ENCODE peak calls at places on chromosomes 12 and 14, in five cellular contexts. K is neural progenitor cell, Q is spleen, G is testis, Y is ovary. A is an unnamed sample.

GRCh38 chr14:69153848-69154208 is 909 bp upstream of the DCAF5 start:
- DNase-seq in G (peak; percentile 57), Y (peak; percentile 34), Q (peak; percentile 76), K (peak; percentile 36), A (no peak)

GRCh38 chr12:10750385-10750727 is 27.2 kb upstream of the YBX3 start:
- DNase-seq in G (no peak), Y (no peak), K (no peak), Q (no peak), A (no peak)

GRCh38 chr14:71022939-71023338 is 115.7 kb downstream of the PCNX1 start:
- DNase-seq in K (no peak), Q (no peak), Y (no peak), G (no peak), A (no peak)

GRCh38 chr14:20750194-20750593 is 4.5 kb downstream of the EDDM3A start:
- DNase-seq in G (no peak), Y (no peak), Q (no peak), K (no peak), A (no peak)

GRCh38 chr14:51401272-51401671 is 161.2 kb downstream of the TMX1 start:
- DNase-seq in Q (no peak), Y (no peak), G (no peak), K (no peak), A (no peak)

GRCh38 chr12:19161251-19161650 is 31.7 kb downstream of the PLEKHA5 start:
- DNase-seq in K (no peak), Y (no peak), Q (no peak), G (no peak), A (no peak)

GRCh38 chr12:124684971-124685688 is 117.7 kb upstream of the NCOR2 start:
- DNase-seq in Y (peak; percentile 67), K (no peak), G (peak; percentile 56), Q (no peak), A (no peak)

GRCh38 chr14:100972134-100972905 is 68.8 kb upstream of the RTL1 start:
- DNase-seq in K (no peak), G (no peak), Q (no peak), Y (no peak), A (no peak)

GRCh38 chr12:19709889-19710288 is 270.6 kb downstream of the AEBP2 start:
- DNase-seq in Y (no peak), Q (no peak), K (no peak), G (no peak), A (no peak)

GRCh38 chr14:102182190-102182589 is 42.5 kb downstream of the WDR20 start:
- DNase-seq in Y (no peak), Q (no peak), G (no peak), K (no peak), A (no peak)

GRCh38 chr14:78403278-78403815 is 233.2 kb downstream of the NRXN3 start:
- DNase-seq in K (peak; percentile 5), Q (no peak), G (no peak), Y (no peak), A (no peak)

GRCh38 chr14:99670361-99671229 is 13.5 kb upstream of the CYP46A1 start:
- DNase-seq in K (no peak), G (no peak), Y (no peak), Q (no peak), A (no peak)

GRCh38 chr12:3898751-3899150 is 25.6 kb upstream of the PARP11 start:
- DNase-seq in K (no peak), G (no peak), Y (no peak), Q (no peak), A (no peak)

GRCh38 chr14:50978888-50979287 is 34.6 kb upstream of the PYGL start:
- DNase-seq in K (no peak), Y (no peak), G (no peak), Q (no peak), A (no peak)

GRCh38 chr12:80419660-80420059 is 24.4 kb upstream of the PTPRQ start:
- DNase-seq in G (no peak), K (no peak), Y (no peak), Q (no peak), A (no peak)

GRCh38 chr12:124441443-124442190 is 125.8 kb downstream of the NCOR2 start:
- DNase-seq in Q (no peak), K (no peak), Y (no peak), G (no peak), A (no peak)

GRCh38 chr14:67400434-67400833 is 11.5 kb downstream of the PLEK2 start:
- DNase-seq in Y (no peak), Q (no peak), G (no peak), K (no peak), A (no peak)

GRCh38 chr14:77059276-77059934 is 30.9 kb upstream of the IRF2BPL start:
- DNase-seq in Q (no peak), K (peak; percentile 34), Y (no peak), G (peak; percentile 51), A (no peak)

GRCh38 chr12:95790025-95790911 is at the start of gene NTN4:
- DNase-seq in G (peak; percentile 47), K (peak; percentile 68), Y (peak; percentile 60), Q (peak; percentile 85), A (no peak)

GRCh38 chr12:95788637-95789036 is 1.9 kb downstream of the NTN4 start:
- DNase-seq in K (no peak), Y (no peak), G (no peak), Q (no peak), A (no peak)

GRCh38 chr12:95787274-95787814 is 3.2 kb downstream of the NTN4 start:
- DNase-seq in G (no peak), K (no peak), Y (no peak), Q (no peak), A (no peak)

GRCh38 chr12:95790912-95791849 is 617 bp upstream of the NTN4 start:
- DNase-seq in Y (peak; percentile 63), K (peak; percentile 57), G (peak; percentile 61), Q (peak; percentile 77), A (no peak)

DNA sequence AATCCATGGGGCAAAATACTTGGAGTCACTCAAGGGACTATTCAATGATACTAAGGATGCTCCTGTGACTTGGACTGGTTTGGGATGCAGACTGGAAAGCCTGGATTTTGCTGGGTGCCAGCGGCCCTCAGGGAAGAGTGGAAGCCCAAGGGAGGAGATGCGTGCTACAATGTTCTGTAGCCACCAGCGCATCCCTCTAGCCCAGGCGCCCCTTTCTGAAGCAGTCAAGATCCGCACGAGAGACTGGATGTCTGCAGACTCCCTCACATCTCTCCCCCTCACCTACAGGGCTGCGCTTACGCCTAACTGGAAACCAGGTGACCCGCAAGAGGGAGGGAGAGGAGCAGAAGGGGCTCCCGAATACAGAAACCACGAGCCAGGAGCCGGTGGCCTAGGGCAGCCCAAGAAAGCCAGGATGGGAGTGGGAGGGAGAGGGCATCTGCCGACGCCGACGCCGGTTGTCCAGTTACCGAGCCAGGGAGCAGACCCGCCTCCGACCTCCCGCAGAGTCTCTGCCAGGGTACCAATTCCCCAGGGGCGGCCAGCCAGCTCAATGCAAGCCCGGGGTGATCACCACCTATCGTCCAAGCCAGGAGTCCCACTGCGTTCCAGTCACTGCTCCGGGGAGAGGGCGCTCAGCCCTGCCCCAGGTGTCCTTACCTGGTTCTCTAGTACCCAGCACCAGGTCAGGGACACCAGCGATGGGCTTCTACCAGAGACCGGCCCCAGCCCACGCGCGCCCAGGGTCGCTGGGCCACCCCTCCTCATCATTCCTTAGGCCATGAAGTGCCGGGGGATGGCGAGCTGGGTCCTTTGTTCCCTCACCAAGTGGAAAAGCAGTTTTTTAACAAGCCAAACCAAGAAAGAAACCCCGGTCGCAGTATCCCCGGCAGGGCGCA is 1.2 kb downstream of the NTN4 start:
- DNase-seq in Y (peak; percentile 61), G (peak; percentile 57), Q (no peak), K (peak; percentile 48), A (no peak)
- H3K4me1 ChIP-seq in Y (peaks cover 2% of the 10 kb centered on the region), G (peaks cover 8% of the 10 kb centered on the region), Q (peaks cover 17% of the 10 kb centered on the region), K (peaks cover 16% of the 10 kb centered on the region), A (peaks cover 9% of the 10 kb centered on the region)

GRCh38 chr12:14366211-14366762 is 805 bp downstream of the ATF7IP start:
- DNase-seq in G (no peak), Y (no peak), Q (no peak), K (no peak), A (no peak)
- H3K4me3 ChIP-seq in G (peak overlapping the region; percentile 77), Y (peak overlapping the region; percentile 68), Q (peak overlapping the region; percentile 79), K (peak overlapping the region; percentile 75), A (peak overlapping the region; percentile 52)

DNA sequence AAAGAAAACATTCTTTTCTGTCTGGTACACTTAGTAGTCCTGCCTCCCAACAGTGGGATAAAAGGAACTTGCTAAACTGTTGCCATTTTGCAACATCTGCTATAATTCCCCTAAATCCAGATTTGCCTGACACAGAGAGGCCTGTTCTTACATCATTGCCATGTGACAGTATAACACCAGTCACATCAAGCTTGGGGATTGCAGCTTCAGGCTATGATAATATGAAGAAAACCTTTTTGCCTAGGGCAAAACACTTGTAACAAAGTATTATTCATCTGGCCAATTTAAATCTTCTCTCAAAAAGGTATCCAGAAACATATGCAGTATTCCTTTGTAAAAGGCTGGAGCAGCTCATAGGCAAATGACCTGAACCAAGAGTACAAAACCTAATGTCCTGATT is 80.9 kb upstream of the OTX2 start:
- DNase-seq in Y (no peak), K (peak; percentile 32), G (no peak), Q (no peak), A (no peak)
- H3K27me3 ChIP-seq in Y (no peaks in the 10 kb centered on the region), K (no peaks in the 10 kb centered on the region), G (no peaks in the 10 kb centered on the region), Q (peaks cover 19% of the 10 kb centered on the region), A (no peaks in the 10 kb centered on the region)

GRCh38 chr12:47397664-47398281 is 308.1 kb downstream of the RPAP3 start:
- DNase-seq in G (peak; percentile 50), Y (no peak), K (peak; percentile 20), Q (no peak), A (no peak)
- H3K4me1 ChIP-seq in G (peaks cover 15% of the 10 kb centered on the region), Y (no peaks in the 10 kb centered on the region), K (no peaks in the 10 kb centered on the region), Q (peaks cover 23% of the 10 kb centered on the region), A (peaks cover 7% of the 10 kb centered on the region)

GRCh38 chr14:88821888-88822287 is 2.6 kb upstream of the TTC8 start:
- DNase-seq in G (no peak), Q (no peak), Y (no peak), K (no peak), A (no peak)

GRCh38 chr14:88825078-88825458 is 617 bp downstream of the TTC8 start:
- DNase-seq in Q (no peak), K (no peak), G (no peak), Y (no peak), A (no peak)

GRCh38 chr14:88825503-88825902 is 1.1 kb downstream of the TTC8 start:
- DNase-seq in G (no peak), K (no peak), Q (no peak), Y (no peak), A (no peak)

GRCh38 chr14:88824314-88825077 is at the start of gene TTC8:
- DNase-seq in Y (peak; percentile 92), G (peak; percentile 94), Q (peak; percentile 97), K (peak; percentile 95), A (peak; percentile 50)

GRCh38 chr14:88823968-88824313 is 510 bp upstream of the TTC8 start:
- DNase-seq in K (no peak), Q (no peak), Y (no peak), G (no peak), A (no peak)
- H3K4me3 ChIP-seq in K (peak overlapping the region; percentile 71), Q (peak overlapping the region; percentile 84), Y (peak overlapping the region; percentile 69), G (peak overlapping the region; percentile 79), A (peak overlapping the region; percentile 88)

DNA sequence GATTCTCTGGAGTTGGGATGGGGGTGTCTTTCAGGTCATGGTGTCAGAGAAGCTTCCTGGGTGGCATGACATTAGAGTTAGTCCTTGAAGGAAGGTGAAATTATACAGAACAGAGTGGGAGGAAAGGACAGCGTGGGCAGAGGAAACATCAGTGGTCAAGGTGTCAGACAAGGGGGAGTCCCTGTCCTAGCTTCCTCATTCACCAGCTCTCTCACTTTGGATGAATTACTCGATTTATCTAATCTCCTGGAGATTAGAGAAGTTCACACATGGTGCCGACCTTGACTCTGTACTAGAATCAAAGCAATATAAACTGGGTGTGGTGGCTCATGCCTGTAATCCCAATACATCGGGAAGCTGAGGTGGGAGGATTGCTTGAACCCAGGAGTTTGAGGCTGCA is 492.9 kb downstream of the VRK1 start:
- DNase-seq in Y (no peak), Q (no peak), K (no peak), G (no peak), A (no peak)
- H3K27me3 ChIP-seq in Y (no peaks in the 10 kb centered on the region), Q (peaks cover 8% of the 10 kb centered on the region), K (no peaks in the 10 kb centered on the region), G (no peaks in the 10 kb centered on the region), A (peaks cover 52% of the 10 kb centered on the region)

A was measured in esophagus squamous epithelium.